ENCODE peak calls at places on chromosomes 7 and 10, in eight cellular contexts. P, N, Y, Z, F, B, U and D are unnamed samples.

GRCh38 chr7:22647451-22648257 is 79.3 kb upstream of the IL6 start:
- DNase-seq in P (peak), N (peak), Y (no peak), Z (peak), F (peak), B (no peak), U (no peak), D (no peak)

GRCh38 chr10:103926722-103927319 is 8.8 kb upstream of the STN1 start:
- DNase-seq in P (no peak), N (no peak), Y (no peak), Z (no peak), F (no peak), B (no peak), U (no peak), D (no peak)

GRCh38 chr10:129755075-129756020 is 208.7 kb downstream of the EBF3 start:
- DNase-seq in P (no peak), N (no peak), Y (no peak), Z (no peak), F (no peak), B (peak), U (peak), D (no peak)

GRCh38 chr10:34760606-34761005 is 54.5 kb downstream of the PARD3 start:
- DNase-seq in P (no peak), N (peak), Y (no peak), Z (no peak), F (no peak), B (no peak), U (no peak), D (no peak)

GRCh38 chr7:44213872-44214595 is 13.3 kb downstream of the YKT6 start:
- DNase-seq in P (peak), N (peak), Y (no peak), Z (no peak), F (no peak), B (no peak), U (no peak), D (peak)

GRCh38 chr10:31753681-31754080 is 174.9 kb downstream of the ARHGAP12 start:
- DNase-seq in P (no peak), N (no peak), Y (no peak), Z (no peak), F (no peak), B (no peak), U (no peak), D (no peak)

GRCh38 chr7:7746419-7746818 is 28.0 kb upstream of the RPA3 start:
- DNase-seq in P (no peak), N (no peak), Y (no peak), Z (no peak), F (no peak), B (no peak), U (no peak), D (no peak)

GRCh38 chr10:93028881-93029280 is 31.7 kb upstream of the CYP26C1 start:
- DNase-seq in P (peak), N (peak), Y (no peak), Z (peak), F (no peak), B (no peak), U (no peak), D (no peak)

GRCh38 chr10:62691331-62691730 is 113.2 kb upstream of the ADO start:
- DNase-seq in P (no peak), N (no peak), Y (no peak), Z (no peak), F (no peak), B (no peak), U (no peak), D (no peak)

GRCh38 chr7:132937286-132937685 is 144.6 kb downstream of the CHCHD3 start:
- DNase-seq in P (no peak), N (no peak), Y (no peak), Z (no peak), F (no peak), B (no peak), U (no peak), D (no peak)

GRCh38 chr7:128394904-128395496 is 14.8 kb downstream of the IMPDH1 start:
- DNase-seq in P (no peak), N (no peak), Y (no peak), Z (no peak), F (no peak), B (no peak), U (no peak), D (no peak)

GRCh38 chr10:103829838-103830465 is 25.4 kb downstream of the SH3PXD2A start:
- DNase-seq in P (no peak), N (no peak), Y (no peak), Z (no peak), F (no peak), B (no peak), U (no peak), D (no peak)

GRCh38 chr10:103895458-103896186 is 22.4 kb downstream of the STN1 start:
- DNase-seq in P (no peak), N (peak), Y (peak), Z (peak), F (no peak), B (no peak), U (no peak), D (peak)

GRCh38 chr7:156153590-156153989 is 341.3 kb upstream of the SHH start:
- DNase-seq in P (no peak), N (no peak), Y (no peak), Z (no peak), F (no peak), B (no peak), U (no peak), D (no peak)

GRCh38 chr7:154868901-154869300 is 134.0 kb downstream of the PAXIP1 start:
- DNase-seq in P (no peak), N (no peak), Y (no peak), Z (no peak), F (no peak), B (no peak), U (no peak), D (peak)

GRCh38 chr10:27804136-27804535 is 58.5 kb upstream of the MKX start:
- DNase-seq in P (no peak), N (no peak), Y (no peak), Z (no peak), F (no peak), B (no peak), U (no peak), D (no peak)

GRCh38 chr10:46544989-46545791 is 11.3 kb downstream of the GPRIN2 start:
- DNase-seq in P (no peak), N (no peak), Y (no peak), Z (no peak), F (no peak), B (peak), U (no peak), D (no peak)

GRCh38 chr10:49398986-49399385 is 3.1 kb upstream of the DRGX start:
- DNase-seq in P (no peak), N (no peak), Y (no peak), Z (no peak), F (no peak), B (no peak), U (no peak), D (no peak)

GRCh38 chr10:60979667-60980104 is 35.7 kb upstream of the RHOBTB1 start:
- DNase-seq in P (no peak), N (no peak), Y (no peak), Z (no peak), F (no peak), B (no peak), U (no peak), D (no peak)

GRCh38 chr10:33410096-33410859 is 75.8 kb upstream of the NRP1 start:
- DNase-seq in P (no peak), N (no peak), Y (no peak), Z (no peak), F (no peak), B (no peak), U (no peak), D (no peak)

GRCh38 chr7:15007507-15007906 is 105.0 kb upstream of the DGKB start:
- DNase-seq in P (no peak), N (no peak), Y (no peak), Z (peak), F (no peak), B (no peak), U (no peak), D (peak)

GRCh38 chr10:52488606-52489485 is 174.8 kb downstream of the DKK1 start:
- DNase-seq in P (no peak), N (peak), Y (no peak), Z (peak), F (no peak), B (no peak), U (no peak), D (peak)

GRCh38 chr7:106959753-106960152 is 84.8 kb upstream of the PRKAR2B start:
- DNase-seq in P (no peak), N (no peak), Y (no peak), Z (no peak), F (no peak), B (no peak), U (no peak), D (peak)

GRCh38 chr10:36423821-36424248 is 701.6 kb upstream of the ANKRD30A start:
- DNase-seq in P (no peak), N (no peak), Y (no peak), Z (no peak), F (no peak), B (no peak), U (no peak), D (no peak)

GRCh38 chr10:31871266-31871887 is 57.3 kb downstream of the ARHGAP12 start:
- DNase-seq in P (no peak), N (no peak), Y (no peak), Z (no peak), F (no peak), B (no peak), U (no peak), D (no peak)

GRCh38 chr10:10830316-10831061 is 187.2 kb upstream of the CELF2 start:
- DNase-seq in P (peak), N (peak), Y (no peak), Z (peak), F (peak), B (no peak), U (no peak), D (no peak)

GRCh38 chr10:6204341-6205191 is 1.8 kb downstream of the PFKFB3 start:
- DNase-seq in P (no peak), N (peak), Y (peak), Z (peak), F (peak), B (peak), U (peak), D (peak)

GRCh38 chr10:11382187-11382586 is 229.3 kb downstream of the USP6NL start:
- DNase-seq in P (no peak), N (no peak), Y (no peak), Z (no peak), F (no peak), B (no peak), U (no peak), D (no peak)

GRCh38 chr10:101607124-101607523 is 19.0 kb downstream of the DPCD start:
- DNase-seq in P (no peak), N (no peak), Y (no peak), Z (no peak), F (no peak), B (no peak), U (no peak), D (no peak)

GRCh38 chr10:120979435-120980315 is 128.5 kb downstream of the WDR11 start:
- DNase-seq in P (no peak), N (no peak), Y (peak), Z (no peak), F (no peak), B (peak), U (peak), D (no peak)
- TF ChIP-seq CTCF in P (no peak), N (no peak), Y (no peak), Z (no peak), F (no peak), B (no peak), U (no peak), D (no peak)

DNA sequence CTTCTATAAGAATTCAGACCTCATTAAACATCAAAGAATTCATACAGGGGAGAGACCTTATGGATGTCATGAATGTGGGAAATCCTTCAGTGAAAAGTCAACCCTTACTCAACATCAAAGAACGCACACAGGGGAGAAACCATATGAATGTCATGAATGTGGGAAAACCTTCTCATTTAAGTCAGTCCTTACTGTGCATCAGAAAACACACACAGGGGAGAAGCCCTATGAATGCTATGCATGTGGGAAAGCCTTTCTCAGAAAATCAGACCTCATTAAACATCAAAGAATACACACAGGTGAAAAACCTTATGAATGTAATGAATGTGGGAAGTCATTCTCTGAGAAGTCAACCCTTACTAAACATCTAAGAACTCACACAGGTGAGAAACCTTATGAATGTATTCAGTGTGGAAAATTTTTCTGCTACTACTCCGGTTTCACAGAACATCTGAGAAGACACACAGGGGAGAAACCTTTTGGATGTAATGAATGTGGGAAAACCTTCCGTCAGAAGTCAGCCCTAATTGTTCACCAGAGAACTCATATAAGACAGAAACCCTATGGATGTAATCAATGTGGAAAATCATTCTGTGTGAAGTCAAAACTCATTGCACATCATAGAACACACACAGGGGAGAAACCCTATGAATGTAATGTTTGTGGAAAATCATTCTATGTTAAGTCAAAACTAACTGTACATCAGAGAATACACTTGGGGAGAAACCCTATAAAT is 24.1 kb downstream of the ZNF37A start:
- DNase-seq in P (no peak), N (peak), Y (no peak), Z (no peak), F (no peak), B (no peak), U (no peak), D (peak)
- H3K4me3 ChIP-seq in P (no peak), N (no peak), Y (no peak), Z (no peak), F (no peak), B (no peak), U (no peak), D (no peak)

GRCh38 chr10:97789770-97790397 is 18.1 kb upstream of the SFRP5 start:
- DNase-seq in P (no peak), N (no peak), Y (no peak), Z (no peak), F (no peak), B (no peak), U (no peak), D (no peak)

GRCh38 chr10:97785231-97785630 is 13.4 kb upstream of the SFRP5 start:
- DNase-seq in P (no peak), N (no peak), Y (no peak), Z (no peak), F (no peak), B (no peak), U (no peak), D (no peak)

GRCh38 chr10:97785731-97786130 is 13.9 kb upstream of the SFRP5 start:
- DNase-seq in P (no peak), N (no peak), Y (no peak), Z (no peak), F (no peak), B (no peak), U (peak), D (no peak)

GRCh38 chr10:97792058-97792721 is 20.4 kb upstream of the SFRP5 start:
- DNase-seq in P (no peak), N (no peak), Y (peak), Z (peak), F (no peak), B (peak), U (peak), D (peak)

GRCh38 chr10:97788552-97789442 is 17.0 kb upstream of the SFRP5 start:
- DNase-seq in P (no peak), N (peak), Y (no peak), Z (no peak), F (no peak), B (peak), U (peak), D (no peak)
- TF ChIP-seq CTCF in P (no peak), N (no peak), Y (no peak), Z (no peak), F (no peak), B (no peak), U (no peak), D (no peak)

GRCh38 chr10:29191674-29192073 is 97.2 kb upstream of the LYZL1 start:
- DNase-seq in P (no peak), N (no peak), Y (no peak), Z (no peak), F (no peak), B (no peak), U (no peak), D (no peak)
- H3K4me3 ChIP-seq in P (no peak), N (no peak), Y (no peak), Z (no peak), F (no peak), B (no peak), U (no peak), D (no peak)

GRCh38 chr10:74677951-74678350 is 148.4 kb upstream of the KAT6B start:
- DNase-seq in P (no peak), N (no peak), Y (no peak), Z (no peak), F (no peak), B (no peak), U (no peak), D (peak)
- TF ChIP-seq CTCF in P (no peak), N (no peak), Y (no peak), Z (no peak), F (no peak), B (no peak), U (no peak), D (no peak)

DNA sequence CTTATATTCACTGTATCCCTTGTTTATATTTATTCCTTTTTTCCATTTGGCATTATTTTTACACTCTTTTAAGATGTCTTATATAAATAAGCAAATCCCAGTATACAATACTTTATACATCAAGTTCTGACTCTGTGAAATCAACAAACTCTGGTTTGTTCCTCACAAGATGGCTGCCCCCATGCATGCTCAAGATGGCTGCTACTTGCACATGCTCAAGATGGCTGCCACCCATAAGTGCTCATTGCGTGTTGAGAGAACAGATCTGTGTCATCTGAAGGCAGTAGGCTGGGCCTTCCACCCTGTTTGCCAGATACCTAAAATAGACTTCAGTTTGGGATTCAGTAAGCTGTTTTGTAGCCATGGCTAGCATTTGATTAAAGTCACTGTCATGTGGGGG is 666.2 kb downstream of the TYW1 start:
- DNase-seq in P (no peak), N (no peak), Y (no peak), Z (no peak), F (no peak), B (no peak), U (no peak), D (no peak)
- H3K4me3 ChIP-seq in P (no peak), N (no peak), Y (no peak), Z (no peak), F (no peak), B (no peak), U (no peak), D (no peak)

GRCh38 chr7:49639068-49639593 is 134.3 kb upstream of the VWC2 start:
- DNase-seq in P (no peak), N (no peak), Y (no peak), Z (no peak), F (no peak), B (no peak), U (no peak), D (no peak)

GRCh38 chr7:49635800-49636199 is 137.6 kb upstream of the VWC2 start:
- DNase-seq in P (no peak), N (no peak), Y (no peak), Z (no peak), F (no peak), B (no peak), U (no peak), D (peak)

GRCh38 chr7:49639808-49640207 is 133.6 kb upstream of the VWC2 start:
- DNase-seq in P (no peak), N (no peak), Y (no peak), Z (no peak), F (no peak), B (no peak), U (no peak), D (no peak)

GRCh38 chr7:49643321-49643720 is 130.1 kb upstream of the VWC2 start:
- DNase-seq in P (no peak), N (no peak), Y (no peak), Z (no peak), F (no peak), B (no peak), U (no peak), D (no peak)

GRCh38 chr7:49638166-49638565 is 135.3 kb upstream of the VWC2 start:
- DNase-seq in P (no peak), N (no peak), Y (no peak), Z (no peak), F (no peak), B (no peak), U (no peak), D (peak)
- TF ChIP-seq CTCF in P (no peak), N (no peak), Y (no peak), Z (no peak), F (no peak), B (peak), U (no peak), D (peak)

GRCh38 chr7:24885716-24886115 is 94.3 kb downstream of the OSBPL3 start:
- DNase-seq in P (no peak), N (no peak), Y (no peak), Z (no peak), F (no peak), B (no peak), U (no peak), D (no peak)

GRCh38 chr7:24884401-24884800 is 95.6 kb downstream of the OSBPL3 start:
- DNase-seq in P (no peak), N (no peak), Y (no peak), Z (no peak), F (no peak), B (no peak), U (no peak), D (no peak)

GRCh38 chr7:24882989-24883631 is 96.9 kb downstream of the OSBPL3 start:
- DNase-seq in P (peak), N (peak), Y (peak), Z (peak), F (peak), B (no peak), U (no peak), D (no peak)

GRCh38 chr7:24883632-24884013 is 96.4 kb downstream of the OSBPL3 start:
- DNase-seq in P (no peak), N (peak), Y (no peak), Z (no peak), F (no peak), B (no peak), U (no peak), D (no peak)

DNA sequence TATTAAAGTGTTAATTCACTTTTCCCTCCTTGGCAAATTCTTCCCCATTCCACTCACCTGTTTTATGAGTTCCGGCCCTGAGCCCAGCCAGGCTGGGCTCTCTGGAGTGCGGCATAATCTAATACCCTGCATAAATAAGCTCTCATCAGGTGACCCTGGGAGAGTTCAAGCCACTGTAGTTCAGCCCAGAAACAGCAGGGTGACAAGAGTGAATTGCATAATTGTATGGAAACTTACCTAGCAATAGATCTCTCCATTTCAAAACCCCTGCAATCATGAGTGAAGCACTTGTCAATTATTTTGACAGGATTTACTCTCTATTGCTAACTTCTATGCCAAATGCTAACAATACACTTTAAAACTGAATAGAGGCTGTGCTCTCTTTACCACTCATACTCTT is 94.7 kb downstream of the OSBPL3 start:
- DNase-seq in P (no peak), N (no peak), Y (no peak), Z (no peak), F (no peak), B (no peak), U (no peak), D (no peak)
- H3K4me3 ChIP-seq in P (no peak), N (no peak), Y (no peak), Z (no peak), F (no peak), B (no peak), U (no peak), D (no peak)

GRCh38 chr7:27098493-27099223 is 2.9 kb upstream of the HOXA1 start:
- DNase-seq in P (no peak), N (peak), Y (peak), Z (no peak), F (peak), B (no peak), U (no peak), D (no peak)
- TF ChIP-seq CTCF in P (peak), N (no peak), Y (no peak), Z (no peak), F (no peak), B (no peak), U (no peak), D (no peak)

GRCh38 chr7:42491106-42491505 is 254.1 kb upstream of the GLI3 start:
- DNase-seq in P (no peak), N (no peak), Y (no peak), Z (no peak), F (no peak), B (no peak), U (no peak), D (no peak)

GRCh38 chr7:42494199-42494710 is 257.2 kb upstream of the GLI3 start:
- DNase-seq in P (no peak), N (no peak), Y (no peak), Z (no peak), F (no peak), B (no peak), U (no peak), D (no peak)

GRCh38 chr7:42494722-42495121 is 257.7 kb upstream of the GLI3 start:
- DNase-seq in P (no peak), N (peak), Y (no peak), Z (no peak), F (no peak), B (no peak), U (peak), D (peak)

GRCh38 chr7:42493436-42494198 is 256.6 kb upstream of the GLI3 start:
- DNase-seq in P (peak), N (peak), Y (peak), Z (peak), F (peak), B (peak), U (peak), D (no peak)

GRCh38 chr7:42492895-42493294 is 255.9 kb upstream of the GLI3 start:
- DNase-seq in P (no peak), N (no peak), Y (no peak), Z (no peak), F (no peak), B (no peak), U (no peak), D (no peak)
- H3K4me3 ChIP-seq in P (no peak), N (peak), Y (peak), Z (peak), F (no peak), B (peak), U (peak), D (no peak)